ENCODE peak calls at places on chromosomes 11 and 22, in seven cellular contexts. E, U, P, W, C, M and Y are unnamed samples.

GRCh38 chr11:107359701-107360100 is 97.9 kb downstream of the CWF19L2 start:
- DNase-seq in P (no peak), W (peak; percentile 14), M (peak; percentile 85), U (no peak), E (no peak), C (peak; percentile 86), Y (no peak)

GRCh38 chr11:40722179-40722795 is 737.2 kb downstream of the LRRC4C start:
- DNase-seq in M (peak; percentile 35), C (peak; percentile 71), E (peak; percentile 21), U (peak; percentile 71), W (peak; percentile 0), P (no peak), Y (peak; percentile 38)

GRCh38 chr22:31944700-31945477 is 554 bp downstream of the YWHAH start:
- DNase-seq in W (no peak), P (no peak), E (peak; percentile 32), M (peak; percentile 16), C (peak; percentile 41), U (no peak), Y (peak; percentile 17)

GRCh38 chr11:868802-869201 is 26.1 kb downstream of the TSPAN4 start:
- DNase-seq in M (no peak), W (no peak), U (no peak), E (no peak), P (no peak), C (no peak), Y (no peak)

GRCh38 chr22:34851918-34852662 is 213.9 kb upstream of the ISX start:
- DNase-seq in C (peak; percentile 36), W (no peak), E (no peak), U (no peak), M (no peak), P (no peak), Y (no peak)

GRCh38 chr22:44738347-44738715 is 14.0 kb upstream of the ARHGAP8 start:
- DNase-seq in M (peak; percentile 35), W (peak; percentile 17), P (no peak), E (no peak), C (peak; percentile 69), U (peak; percentile 70), Y (no peak)

GRCh38 chr11:76769645-76770586 is 13.2 kb upstream of the TSKU start:
- DNase-seq in M (no peak), P (no peak), C (peak; percentile 89), W (peak; percentile 72), E (peak; percentile 70), U (no peak), Y (no peak)

GRCh38 chr11:132242662-132243061 is 872.2 kb downstream of the NTM start:
- DNase-seq in E (no peak), C (no peak), U (no peak), P (no peak), M (no peak), W (no peak), Y (no peak)

GRCh38 chr22:41943661-41944209 is 3.2 kb downstream of the CENPM start:
- DNase-seq in M (no peak), W (peak; percentile 39), C (no peak), P (no peak), U (no peak), E (no peak), Y (no peak)

GRCh38 chr22:49159711-49160110 is 668.0 kb downstream of the BRD1 start:
- DNase-seq in M (no peak), C (no peak), P (no peak), E (no peak), W (no peak), U (no peak), Y (no peak)

GRCh38 chr11:29019960-29020683 is 911.9 kb downstream of the METTL15 start:
- DNase-seq in M (no peak), P (no peak), W (peak; percentile 66), C (peak; percentile 52), U (peak; percentile 24), E (peak; percentile 28), Y (no peak)

GRCh38 chr11:72951193-72951592 is 137.0 kb downstream of the ATG16L2 start:
- DNase-seq in P (no peak), W (peak; percentile 69), E (no peak), M (peak; percentile 84), U (no peak), C (no peak), Y (no peak)

GRCh38 chr11:77351281-77351905 is 49.9 kb upstream of the GDPD4 start:
- DNase-seq in U (no peak), E (no peak), C (no peak), M (no peak), W (peak; percentile 23), P (no peak), Y (no peak)

GRCh38 chr11:88175004-88175706 is at the start of gene RAB38:
- DNase-seq in U (peak; percentile 91), M (peak; percentile 59), W (peak; percentile 21), P (peak; percentile 38), E (peak; percentile 65), C (peak; percentile 74), Y (peak; percentile 41)
- H2BK120ac ChIP-seq in U (no peak within 1 kb of the TSS), M (no peak within 1 kb of the TSS), W (peak within 1 kb of the TSS; percentile 13), P (no peak within 1 kb of the TSS), E (no peak within 1 kb of the TSS), C (no peak within 1 kb of the TSS), Y (no peak within 1 kb of the TSS)

GRCh38 chr11:12260731-12261521 is 116.4 kb upstream of the PARVA start:
- DNase-seq in E (no peak), M (no peak), W (no peak), C (no peak), U (no peak), P (no peak), Y (no peak)

GRCh38 chr11:12263141-12263693 is 114.2 kb upstream of the PARVA start:
- DNase-seq in P (no peak), W (peak; percentile 60), M (peak; percentile 37), U (no peak), C (no peak), E (no peak), Y (no peak)

GRCh38 chr11:12259956-12260355 is 117.4 kb upstream of the PARVA start:
- DNase-seq in E (no peak), C (peak; percentile 92), P (no peak), M (peak; percentile 80), W (no peak), U (peak; percentile 22), Y (no peak)

GRCh38 chr11:12264361-12264760 is 113.0 kb upstream of the PARVA start:
- DNase-seq in P (no peak), W (no peak), U (no peak), C (no peak), M (no peak), E (no peak), Y (no peak)

DNA sequence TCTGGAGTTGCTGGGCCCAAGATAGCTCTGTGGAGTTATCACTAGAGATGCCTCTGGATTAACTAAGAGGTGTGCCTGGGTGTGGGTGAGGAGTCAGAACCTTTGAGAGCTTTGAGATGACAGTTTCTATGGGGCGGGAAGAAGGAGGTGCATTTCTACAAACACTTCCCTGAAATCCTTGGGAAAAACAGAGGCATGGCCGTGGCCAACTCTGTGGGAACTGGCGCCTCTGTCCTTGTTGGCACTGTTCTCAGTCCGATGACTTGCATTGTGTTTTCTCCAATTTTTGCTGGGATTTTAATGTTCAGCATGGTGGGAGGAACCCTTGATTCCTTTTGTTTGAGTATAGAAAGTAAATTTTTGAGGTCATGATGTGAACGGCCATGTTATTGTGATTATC is 115.8 kb upstream of the PARVA start:
- DNase-seq in U (no peak), M (no peak), P (no peak), E (no peak), W (no peak), C (no peak), Y (no peak)
- H2BK120ac ChIP-seq in U (no peak overlapping the region), M (no peak overlapping the region), P (no peak overlapping the region), E (no peak overlapping the region), W (no peak overlapping the region), C (no peak overlapping the region), Y (no peak overlapping the region)

DNA sequence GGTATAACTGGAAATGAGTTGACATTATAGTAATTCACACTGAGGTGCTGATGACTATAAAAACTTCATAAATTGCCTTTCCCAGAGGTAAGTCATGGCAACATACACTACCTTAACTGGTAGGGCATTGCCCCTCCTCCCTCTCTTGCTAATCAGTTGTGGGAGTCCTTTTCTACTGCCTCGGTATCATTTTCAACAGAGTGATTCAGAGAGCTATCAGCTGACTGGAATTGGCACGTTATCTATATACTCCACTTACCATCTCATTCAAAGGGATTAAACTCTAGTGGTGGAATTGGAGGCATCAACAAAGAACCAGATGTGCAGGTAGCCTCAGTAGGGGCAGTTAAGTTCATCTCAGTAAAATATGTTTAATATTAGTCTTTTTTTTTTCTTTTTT is 8.0 kb upstream of the NUP160 start:
- DNase-seq in P (no peak), U (no peak), M (no peak), C (no peak), W (peak; percentile 58), E (no peak), Y (no peak)
- H2BK120ac ChIP-seq in P (no peak overlapping the region), U (no peak overlapping the region), M (no peak overlapping the region), C (no peak overlapping the region), W (no peak overlapping the region), E (no peak overlapping the region), Y (no peak overlapping the region)

DNA sequence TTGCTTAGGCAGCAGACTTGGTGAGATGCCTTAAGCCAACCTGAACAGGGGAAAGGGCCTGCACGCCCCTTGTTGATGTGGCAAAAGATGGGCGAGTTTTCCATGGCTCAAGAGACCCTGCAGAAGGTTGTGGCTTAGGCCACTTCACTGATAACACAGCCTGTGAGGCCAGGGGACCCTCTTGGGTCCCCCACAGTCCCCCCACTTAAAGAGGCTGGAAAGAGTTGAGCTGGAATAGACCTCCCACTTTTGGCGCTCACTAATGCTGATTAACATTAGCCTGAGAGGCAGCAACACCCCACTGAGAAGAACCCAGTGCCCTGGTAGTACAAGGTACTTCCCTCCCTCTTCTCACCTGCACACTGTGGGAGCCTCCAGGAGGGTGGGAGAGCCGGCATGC is 107.5 kb downstream of the TRIM29 start:
- DNase-seq in C (no peak), W (no peak), E (no peak), M (no peak), U (peak; percentile 20), P (no peak), Y (no peak)
- H2BK120ac ChIP-seq in C (no peak overlapping the region), W (no peak overlapping the region), E (no peak overlapping the region), M (no peak overlapping the region), U (no peak overlapping the region), P (no peak overlapping the region), Y (no peak overlapping the region)

DNA sequence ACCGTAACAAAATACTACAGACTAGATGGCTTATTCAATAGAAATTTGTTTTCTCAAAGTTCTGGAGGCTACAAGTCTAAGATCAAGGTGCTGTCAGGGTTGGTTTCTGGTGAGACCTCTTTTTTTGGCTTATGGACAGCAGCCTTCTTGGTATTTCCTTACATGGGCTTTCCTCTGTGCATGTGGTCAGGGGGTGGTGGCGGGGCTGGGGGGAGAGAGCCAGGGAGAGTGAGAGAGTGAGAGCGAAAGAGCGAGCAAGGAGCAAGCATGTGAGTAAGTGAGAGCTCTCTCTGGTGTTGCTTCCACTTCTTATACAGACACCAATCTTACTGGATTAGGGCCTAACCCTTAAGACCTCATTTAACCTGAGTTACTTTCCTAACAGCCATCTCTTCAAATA is 181.5 kb downstream of the TMEM135 start:
- DNase-seq in M (no peak), U (no peak), C (peak; percentile 68), P (peak; percentile 2), E (no peak), W (no peak), Y (no peak)
- H2BK120ac ChIP-seq in M (no peak overlapping the region), U (no peak overlapping the region), C (no peak overlapping the region), P (no peak overlapping the region), E (no peak overlapping the region), W (no peak overlapping the region), Y (no peak overlapping the region)

GRCh38 chr11:74112877-74113276 is 57.9 kb downstream of the C2CD3 start:
- DNase-seq in P (no peak), C (no peak), E (no peak), W (no peak), M (no peak), U (no peak), Y (no peak)
- H2BK120ac ChIP-seq in P (no peak overlapping the region), C (no peak overlapping the region), E (no peak overlapping the region), W (no peak overlapping the region), M (no peak overlapping the region), U (no peak overlapping the region), Y (no peak overlapping the region)

GRCh38 chr11:128928400-128928799 is 14.3 kb downstream of the TP53AIP1 start:
- DNase-seq in W (peak; percentile 24), E (no peak), U (no peak), P (no peak), C (no peak), M (no peak), Y (no peak)
- H2BK120ac ChIP-seq in W (no peak overlapping the region), E (no peak overlapping the region), U (no peak overlapping the region), P (no peak overlapping the region), C (no peak overlapping the region), M (no peak overlapping the region), Y (no peak overlapping the region)